ENCODE peak calls at places on chromosomes 1 and 21, in six cellular contexts. X is GM23338, G is HepG2, K is sigmoid colon, Q is esophagus muscularis mucosa, I is prostate gland. T is an unnamed sample.
A peak's percentile ranks its signal among the peaks of the same experiment; 100 is the strongest.

GRCh38 chr1:22347854-22348760 is 103.5 kb upstream of the ZBTB40 start:
- DNase-seq in X (no peak), K (no peak), I (peak; percentile 66), Q (no peak), G (peak; percentile 91), T (no peak)

GRCh38 chr1:31183927-31184554 is 55.6 kb downstream of the NKAIN1 start:
- DNase-seq in G (peak; percentile 46), Q (no peak), X (peak; percentile 90), I (peak; percentile 38), K (no peak), T (peak; percentile 36)

GRCh38 chr21:32184059-32184458 is 94.8 kb downstream of the MIS18A start:
- DNase-seq in X (no peak), G (no peak), Q (peak; percentile 45), I (no peak), K (no peak), T (no peak)

GRCh38 chr1:46549697-46550681 is 1.5 kb downstream of the KNCN start:
- DNase-seq in X (peak; percentile 70), K (no peak), I (no peak), Q (no peak), G (peak; percentile 24), T (no peak)

GRCh38 chr1:168121314-168122029 is 15.3 kb downstream of the GPR161 start:
- DNase-seq in I (no peak), Q (no peak), X (no peak), K (peak; percentile 87), G (no peak), T (peak; percentile 37)

GRCh38 chr1:198933506-198933905 is 294.7 kb downstream of the PTPRC start:
- DNase-seq in Q (no peak), K (no peak), I (no peak), G (no peak), X (no peak), T (no peak)

GRCh38 chr1:111643696-111644095 is 24.1 kb downstream of the RAP1A start:
- DNase-seq in G (no peak), K (no peak), X (no peak), Q (no peak), I (no peak), T (no peak)

GRCh38 chr1:91750398-91750996 is 135.5 kb downstream of the TGFBR3 start:
- DNase-seq in K (peak; percentile 57), Q (no peak), I (no peak), G (no peak), X (peak; percentile 10), T (no peak)

GRCh38 chr21:29187939-29188338 is 57.5 kb downstream of the MAP3K7CL start:
- DNase-seq in X (no peak), K (peak; percentile 86), G (peak; percentile 66), Q (no peak), I (peak; percentile 66), T (no peak)

GRCh38 chr21:36859744-36860501 is 106.5 kb downstream of the HLCS start:
- DNase-seq in K (peak; percentile 79), I (no peak), X (peak; percentile 79), Q (no peak), G (peak; percentile 81), T (peak; percentile 72)

GRCh38 chr1:203289281-203289981 is 15.9 kb upstream of the BTG2 start:
- DNase-seq in K (peak; percentile 73), Q (no peak), G (no peak), X (no peak), I (no peak), T (peak; percentile 56)

GRCh38 chr1:37189111-37189510 is 154.8 kb upstream of the GRIK3 start:
- DNase-seq in K (no peak), Q (no peak), I (no peak), X (peak; percentile 25), G (no peak), T (no peak)

GRCh38 chr1:7705048-7705907 is 65.8 kb upstream of the VAMP3 start:
- DNase-seq in G (no peak), I (peak; percentile 13), X (peak; percentile 76), Q (no peak), K (peak; percentile 73), T (peak; percentile 38)

GRCh38 chr21:34885636-34886553 is 163.2 kb downstream of the RUNX1 start:
- DNase-seq in G (peak; percentile 55), I (no peak), K (no peak), X (peak; percentile 61), Q (peak; percentile 87), T (no peak)

GRCh38 chr1:178057131-178057765 is 36.7 kb upstream of the RASAL2 start:
- DNase-seq in K (no peak), I (no peak), G (no peak), X (peak; percentile 51), Q (no peak), T (no peak)

GRCh38 chr1:89545264-89546038 is 20.8 kb downstream of the LRRC8B start:
- DNase-seq in I (no peak), G (no peak), K (no peak), Q (no peak), X (no peak), T (no peak)

GRCh38 chr1:89725016-89725380 is 92.1 kb downstream of the LRRC8C start:
- DNase-seq in Q (no peak), K (no peak), X (no peak), I (no peak), G (no peak), T (no peak)

GRCh38 chr1:3915551-3916121 is 15.6 kb upstream of the C1orf174 start:
- DNase-seq in Q (no peak), K (no peak), I (no peak), G (no peak), X (no peak), T (no peak)

GRCh38 chr21:33478858-33479678 is 706 bp downstream of the TMEM50B start:
- DNase-seq in X (peak; percentile 71), G (peak; percentile 10), I (peak; percentile 12), Q (no peak), K (no peak), T (peak; percentile 36)

GRCh38 chr1:184075040-184076029 is 23.8 kb downstream of the TSEN15 start:
- DNase-seq in K (peak; percentile 82), G (peak; percentile 57), I (peak; percentile 46), X (peak; percentile 73), Q (no peak), T (no peak)

GRCh38 chr1:235725493-235725892 is 75.9 kb upstream of the GNG4 start:
- DNase-seq in Q (no peak), G (no peak), X (peak; percentile 32), I (no peak), K (no peak), T (no peak)

GRCh38 chr1:235722858-235723257 is 73.3 kb upstream of the GNG4 start:
- DNase-seq in G (no peak), I (no peak), X (no peak), Q (no peak), K (no peak), T (no peak)

GRCh38 chr1:235720544-235720943 is 71.0 kb upstream of the GNG4 start:
- DNase-seq in G (no peak), I (no peak), Q (no peak), K (no peak), X (no peak), T (no peak)

GRCh38 chr1:235724716-235725115 is 75.1 kb upstream of the GNG4 start:
- DNase-seq in X (no peak), G (no peak), K (no peak), Q (no peak), I (no peak), T (no peak)

GRCh38 chr1:235721982-235722381 is 72.4 kb upstream of the GNG4 start:
- DNase-seq in X (no peak), K (no peak), I (no peak), G (no peak), Q (no peak), T (no peak)
- H3K4me1 ChIP-seq in X (no peaks in the 10 kb centered on the region), K (no peaks in the 10 kb centered on the region), I (no peaks in the 10 kb centered on the region), G (no peaks in the 10 kb centered on the region), Q (no peaks in the 10 kb centered on the region), T (no peaks in the 10 kb centered on the region)

GRCh38 chr1:189226779-189227178 is 1250.9 kb downstream of the BRINP3 start:
- DNase-seq in I (no peak), G (no peak), Q (no peak), X (no peak), K (no peak), T (no peak)
- TF ChIP-seq POLR2AphosphoS5 in I (no peak), G (no peak), Q (no peak), X (no peak), K (no peak), T (no peak)

DNA sequence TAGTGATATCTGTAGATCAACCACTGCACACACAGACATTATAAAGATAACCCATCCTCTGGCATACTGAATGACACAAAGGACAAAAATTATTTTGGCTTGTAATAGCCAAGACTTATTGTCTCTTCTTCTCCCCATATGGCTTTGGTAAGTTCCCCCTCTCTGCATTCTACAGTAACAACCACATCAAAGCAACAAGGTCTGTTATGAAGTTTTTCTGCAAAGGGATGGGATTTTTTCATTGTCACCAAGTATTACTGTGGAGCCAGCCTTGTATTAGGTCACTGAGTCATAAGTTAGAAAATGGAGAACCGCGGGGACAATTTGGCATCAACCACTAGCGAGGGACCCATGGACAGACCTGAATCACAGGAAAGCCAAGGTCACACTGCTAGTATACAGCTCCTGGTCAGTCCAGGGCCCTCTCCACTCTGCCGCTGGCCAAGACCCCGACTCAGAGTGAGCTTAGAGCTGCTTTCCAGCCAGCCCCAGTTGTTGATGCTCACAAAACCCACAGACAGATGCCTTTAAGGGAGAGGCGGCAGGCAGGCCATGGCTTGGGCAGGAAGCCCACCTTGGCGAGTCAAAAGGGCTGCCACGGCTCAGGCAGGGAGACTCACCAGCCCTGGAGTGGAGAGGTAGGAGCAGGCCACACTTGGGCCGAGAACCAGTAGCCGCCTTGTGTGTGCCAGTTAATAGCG is 6.0 kb downstream of the PABPC4 start:
- DNase-seq in K (no peak), G (no peak), X (no peak), Q (no peak), I (no peak), T (no peak)
- H3K36me3 ChIP-seq in K (peaks cover 69% of the 10 kb centered on the region), G (peaks cover 77% of the 10 kb centered on the region), X (peaks cover 76% of the 10 kb centered on the region), Q (peaks cover 66% of the 10 kb centered on the region), I (peaks cover 32% of the 10 kb centered on the region), T (peaks cover 82% of the 10 kb centered on the region)

GRCh38 chr1:201501812-201502510 is 5.0 kb downstream of the CSRP1 start:
- DNase-seq in I (peak; percentile 37), K (peak; percentile 84), X (no peak), Q (peak; percentile 91), G (no peak), T (no peak)
- H3K4me1 ChIP-seq in I (peaks cover 14% of the 10 kb centered on the region), K (peaks cover 62% of the 10 kb centered on the region), X (peaks cover 40% of the 10 kb centered on the region), Q (peaks cover 77% of the 10 kb centered on the region), G (peaks cover 82% of the 10 kb centered on the region), T (peaks cover 61% of the 10 kb centered on the region)

GRCh38 chr1:94688646-94689045 is 131.5 kb upstream of the SLC44A3 start:
- DNase-seq in I (no peak), G (no peak), K (no peak), X (peak; percentile 97), Q (no peak), T (no peak)

GRCh38 chr1:94686882-94687281 is 133.3 kb upstream of the SLC44A3 start:
- DNase-seq in G (no peak), Q (no peak), X (no peak), I (no peak), K (no peak), T (no peak)

GRCh38 chr1:94693029-94693428 is 127.1 kb upstream of the SLC44A3 start:
- DNase-seq in I (no peak), G (no peak), K (no peak), X (peak; percentile 58), Q (no peak), T (no peak)

GRCh38 chr1:94693435-94693834 is 126.7 kb upstream of the SLC44A3 start:
- DNase-seq in K (no peak), I (no peak), Q (no peak), X (no peak), G (no peak), T (no peak)

GRCh38 chr1:94690033-94690712 is 130.0 kb upstream of the SLC44A3 start:
- DNase-seq in G (no peak), I (no peak), X (no peak), Q (no peak), K (no peak), T (no peak)
- TF ChIP-seq POLR2AphosphoS5 in G (no peak), I (no peak), X (no peak), Q (no peak), K (no peak), T (peak; percentile 53)